ENCODE peak calls at places on chromosomes 13 and 19, in eight cellular contexts. One of them, this sample, is unnamed.

GRCh38 chr13:32211788-32212187 is 103.4 kb downstream of the ZAR1L start:
- DNase-seq in MCF 10A: peak; percentile 11
- DNase-seq in B cell: no peak
- DNase-seq in Calu3: no peak
- DNase-seq in psoas muscle: no peak
- DNase-seq in stomach: no peak
- DNase-seq in heart right ventricle: no peak
- DNase-seq in NB4: no peak
- DNase-seq in this sample: peak; percentile 43

GRCh38 chr13:37870895-37871550 is 1.5 kb upstream of the TRPC4 start:
- DNase-seq in psoas muscle: no peak
- DNase-seq in Calu3: no peak
- DNase-seq in B cell: no peak
- DNase-seq in stomach: no peak
- DNase-seq in MCF 10A: peak; percentile 13
- DNase-seq in NB4: no peak
- DNase-seq in heart right ventricle: no peak
- DNase-seq in this sample: no peak

GRCh38 chr13:99380402-99380801 is 73.2 kb upstream of the GPR183 start:
- DNase-seq in Calu3: no peak
- DNase-seq in psoas muscle: no peak
- DNase-seq in MCF 10A: no peak
- DNase-seq in stomach: no peak
- DNase-seq in heart right ventricle: no peak
- DNase-seq in NB4: no peak
- DNase-seq in B cell: no peak
- DNase-seq in this sample: no peak

GRCh38 chr13:104025303-104025702 is 959.1 kb upstream of the SLC10A2 start:
- DNase-seq in NB4: no peak
- DNase-seq in stomach: no peak
- DNase-seq in psoas muscle: no peak
- DNase-seq in Calu3: no peak
- DNase-seq in heart right ventricle: no peak
- DNase-seq in B cell: no peak
- DNase-seq in MCF 10A: no peak
- DNase-seq in this sample: no peak

GRCh38 chr13:40269086-40269485 is 397.4 kb downstream of the FOXO1 start:
- DNase-seq in B cell: no peak
- DNase-seq in heart right ventricle: no peak
- DNase-seq in stomach: no peak
- DNase-seq in psoas muscle: peak; percentile 63
- DNase-seq in NB4: no peak
- DNase-seq in Calu3: no peak
- DNase-seq in MCF 10A: no peak
- DNase-seq in this sample: no peak

GRCh38 chr19:13705928-13706447 is 58.3 kb upstream of the MRI1 start:
- DNase-seq in psoas muscle: no peak
- DNase-seq in heart right ventricle: no peak
- DNase-seq in NB4: no peak
- DNase-seq in MCF 10A: no peak
- DNase-seq in Calu3: no peak
- DNase-seq in B cell: no peak
- DNase-seq in stomach: no peak
- DNase-seq in this sample: no peak

GRCh38 chr19:35229601-35230000 is 1.1 kb upstream of the FAM187B start:
- DNase-seq in psoas muscle: no peak
- DNase-seq in NB4: no peak
- DNase-seq in B cell: no peak
- DNase-seq in stomach: no peak
- DNase-seq in MCF 10A: no peak
- DNase-seq in Calu3: no peak
- DNase-seq in heart right ventricle: no peak
- DNase-seq in this sample: no peak

GRCh38 chr19:13831560-13832056 is 36.4 kb downstream of the ZSWIM4 start:
- DNase-seq in MCF 10A: no peak
- DNase-seq in psoas muscle: no peak
- DNase-seq in heart right ventricle: no peak
- DNase-seq in NB4: no peak
- DNase-seq in stomach: no peak
- DNase-seq in B cell: no peak
- DNase-seq in Calu3: no peak
- DNase-seq in this sample: no peak

GRCh38 chr19:9996541-9996940 is 13.8 kb downstream of the COL5A3 start:
- DNase-seq in NB4: no peak
- DNase-seq in B cell: no peak
- DNase-seq in psoas muscle: no peak
- DNase-seq in stomach: no peak
- DNase-seq in Calu3: no peak
- DNase-seq in heart right ventricle: no peak
- DNase-seq in MCF 10A: no peak
- DNase-seq in this sample: no peak

GRCh38 chr13:26270707-26271106 is 16.8 kb downstream of the CDK8 start:
- DNase-seq in heart right ventricle: no peak
- DNase-seq in MCF 10A: no peak
- DNase-seq in Calu3: no peak
- DNase-seq in B cell: no peak
- DNase-seq in psoas muscle: no peak
- DNase-seq in NB4: no peak
- DNase-seq in stomach: no peak
- DNase-seq in this sample: no peak

GRCh38 chr13:109422163-109422562 is 364.2 kb downstream of the IRS2 start:
- DNase-seq in stomach: no peak
- DNase-seq in MCF 10A: no peak
- DNase-seq in B cell: no peak
- DNase-seq in heart right ventricle: no peak
- DNase-seq in NB4: peak; percentile 91
- DNase-seq in Calu3: no peak
- DNase-seq in psoas muscle: no peak
- DNase-seq in this sample: no peak

GRCh38 chr19:11177592-11177991 is 19.8 kb downstream of the KANK2 start:
- DNase-seq in heart right ventricle: no peak
- DNase-seq in B cell: no peak
- DNase-seq in psoas muscle: no peak
- DNase-seq in MCF 10A: no peak
- DNase-seq in Calu3: no peak
- DNase-seq in stomach: no peak
- DNase-seq in NB4: no peak
- DNase-seq in this sample: no peak

GRCh38 chr19:39154084-39154625 is 28.6 kb downstream of the PAK4 start:
- DNase-seq in psoas muscle: no peak
- DNase-seq in MCF 10A: no peak
- DNase-seq in B cell: no peak
- DNase-seq in stomach: no peak
- DNase-seq in heart right ventricle: no peak
- DNase-seq in NB4: no peak
- DNase-seq in Calu3: no peak
- DNase-seq in this sample: no peak

GRCh38 chr19:13155472-13156284 is 5.5 kb downstream of the IER2 start:
- DNase-seq in psoas muscle: peak; percentile 88
- DNase-seq in MCF 10A: peak; percentile 78
- DNase-seq in NB4: peak; percentile 97
- DNase-seq in B cell: peak; percentile 97
- DNase-seq in heart right ventricle: peak; percentile 91
- DNase-seq in Calu3: peak; percentile 85
- DNase-seq in stomach: peak; percentile 86
- DNase-seq in this sample: peak; percentile 91

GRCh38 chr19:900302-901111 is 7.2 kb downstream of the RNU6-9 start:
- DNase-seq in Calu3: no peak
- DNase-seq in NB4: no peak
- DNase-seq in psoas muscle: peak; percentile 49
- DNase-seq in B cell: no peak
- DNase-seq in stomach: no peak
- DNase-seq in heart right ventricle: no peak
- DNase-seq in MCF 10A: peak; percentile 31
- DNase-seq in this sample: no peak

GRCh38 chr13:75802161-75802560 is 166.0 kb downstream of the LMO7 start:
- DNase-seq in stomach: no peak
- DNase-seq in Calu3: no peak
- DNase-seq in NB4: no peak
- DNase-seq in psoas muscle: no peak
- DNase-seq in heart right ventricle: no peak
- DNase-seq in MCF 10A: no peak
- DNase-seq in B cell: no peak
- DNase-seq in this sample: no peak

GRCh38 chr13:75801388-75801787 is 165.3 kb downstream of the LMO7 start:
- DNase-seq in psoas muscle: no peak
- DNase-seq in stomach: no peak
- DNase-seq in Calu3: no peak
- DNase-seq in B cell: no peak
- DNase-seq in NB4: no peak
- DNase-seq in heart right ventricle: no peak
- DNase-seq in MCF 10A: no peak
- DNase-seq in this sample: no peak

GRCh38 chr13:75803175-75803611 is 167.1 kb downstream of the LMO7 start:
- DNase-seq in Calu3: no peak
- DNase-seq in heart right ventricle: no peak
- DNase-seq in psoas muscle: no peak
- DNase-seq in NB4: no peak
- DNase-seq in B cell: no peak
- DNase-seq in stomach: peak; percentile 57
- DNase-seq in MCF 10A: no peak
- DNase-seq in this sample: no peak

GRCh38 chr13:75798353-75799245 is 162.5 kb downstream of the LMO7 start:
- DNase-seq in psoas muscle: no peak
- DNase-seq in heart right ventricle: no peak
- DNase-seq in Calu3: no peak
- DNase-seq in NB4: no peak
- DNase-seq in MCF 10A: peak; percentile 44
- DNase-seq in stomach: no peak
- DNase-seq in B cell: no peak
- DNase-seq in this sample: no peak

DNA sequence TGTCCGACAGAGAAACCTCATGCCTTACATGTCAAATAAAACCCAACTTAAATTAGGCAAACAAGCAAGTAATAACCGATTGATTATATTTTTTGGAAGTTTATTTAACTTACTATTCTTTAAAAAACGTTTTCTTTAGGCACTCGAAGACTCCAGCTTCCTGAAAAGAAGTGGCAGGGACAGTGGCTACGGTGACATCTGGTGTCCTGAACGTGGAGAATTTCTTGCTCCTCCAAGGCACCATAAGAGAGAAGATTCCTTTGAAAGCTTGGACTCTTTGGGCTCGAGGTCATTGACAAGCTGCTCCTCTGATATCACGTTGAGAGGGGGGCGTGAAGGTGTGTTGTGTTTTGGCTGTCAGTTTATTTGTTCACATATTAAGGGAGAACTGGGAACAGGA is 164.4 kb downstream of the LMO7 start:
- DNase-seq in Calu3: no peak
- DNase-seq in NB4: peak; percentile 6
- DNase-seq in psoas muscle: no peak
- DNase-seq in B cell: no peak
- DNase-seq in heart right ventricle: no peak
- DNase-seq in MCF 10A: no peak
- DNase-seq in stomach: no peak
- DNase-seq in this sample: no peak
- TF ChIP-seq CTCF in Calu3: no peak
- TF ChIP-seq CTCF in NB4: no peak
- TF ChIP-seq CTCF in psoas muscle: no peak
- TF ChIP-seq CTCF in B cell: no peak
- TF ChIP-seq CTCF in heart right ventricle: no peak
- TF ChIP-seq CTCF in MCF 10A: no peak
- TF ChIP-seq CTCF in stomach: no peak
- TF ChIP-seq CTCF in this sample: peak; percentile 25

DNA sequence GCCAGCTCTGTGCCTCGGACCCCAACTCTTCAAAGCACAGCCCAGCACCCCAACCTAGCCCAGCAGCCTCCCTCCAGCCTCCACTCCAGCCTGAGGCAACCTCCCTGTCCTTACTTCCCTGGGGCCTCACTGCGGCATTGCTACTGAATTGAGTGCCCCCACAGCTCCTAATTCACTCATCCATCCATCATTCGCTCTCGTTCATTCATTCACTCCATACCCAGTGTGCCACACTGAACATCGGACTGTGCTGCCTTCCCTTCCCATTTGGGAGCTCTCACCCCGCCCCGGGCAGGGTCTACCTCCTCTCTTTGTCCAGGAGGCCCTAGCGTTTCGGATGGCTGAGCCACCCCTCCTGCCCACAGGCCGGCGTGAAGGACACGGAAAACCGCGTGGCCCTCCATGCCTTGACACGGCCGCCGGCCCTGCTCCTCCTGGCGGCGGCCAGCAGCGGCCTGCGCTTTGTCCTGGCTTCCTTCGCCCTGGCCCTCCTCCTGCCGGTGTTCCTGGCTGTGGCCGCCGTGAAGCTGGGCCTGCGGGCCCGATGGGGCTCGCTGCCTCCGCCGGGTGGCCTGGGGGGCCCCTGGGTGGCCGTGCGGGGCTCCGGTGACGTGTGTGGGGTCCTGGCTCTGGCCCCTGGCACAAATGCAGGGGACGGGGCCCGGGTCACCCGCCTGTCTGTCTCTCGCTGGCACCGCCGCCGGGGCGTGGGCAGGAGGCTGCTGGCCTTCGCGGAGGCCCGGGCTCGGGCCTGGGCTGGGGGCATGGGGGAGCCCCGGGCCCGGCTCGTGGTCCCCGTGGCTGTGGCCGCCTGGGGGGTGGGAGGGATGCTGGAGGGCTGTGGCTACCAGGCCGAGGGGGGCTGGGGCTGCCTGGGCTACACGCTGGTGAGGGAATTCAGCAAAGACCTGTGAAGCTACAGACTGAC is 1.3 kb downstream of the NAT14 start:
- DNase-seq in stomach: no peak
- DNase-seq in MCF 10A: peak; percentile 45
- DNase-seq in NB4: no peak
- DNase-seq in psoas muscle: peak; percentile 65
- DNase-seq in Calu3: no peak
- DNase-seq in B cell: no peak
- DNase-seq in heart right ventricle: no peak
- DNase-seq in this sample: no peak
- TF ChIP-seq CTCF in stomach: no peak
- TF ChIP-seq CTCF in MCF 10A: no peak
- TF ChIP-seq CTCF in NB4: no peak
- TF ChIP-seq CTCF in psoas muscle: peak; percentile 28
- TF ChIP-seq CTCF in Calu3: no peak
- TF ChIP-seq CTCF in B cell: no peak
- TF ChIP-seq CTCF in heart right ventricle: no peak
- TF ChIP-seq CTCF in this sample: peak; percentile 45

GRCh38 chr13:71067164-71067815 is 799.7 kb downstream of the DACH1 start:
- DNase-seq in NB4: no peak
- DNase-seq in MCF 10A: no peak
- DNase-seq in Calu3: no peak
- DNase-seq in B cell: no peak
- DNase-seq in stomach: no peak
- DNase-seq in heart right ventricle: no peak
- DNase-seq in psoas muscle: no peak
- DNase-seq in this sample: no peak
- TF ChIP-seq CTCF in NB4: no peak
- TF ChIP-seq CTCF in MCF 10A: no peak
- TF ChIP-seq CTCF in Calu3: no peak
- TF ChIP-seq CTCF in B cell: no peak
- TF ChIP-seq CTCF in stomach: no peak
- TF ChIP-seq CTCF in heart right ventricle: no peak
- TF ChIP-seq CTCF in psoas muscle: no peak
- TF ChIP-seq CTCF in this sample: peak; percentile 30

DNA sequence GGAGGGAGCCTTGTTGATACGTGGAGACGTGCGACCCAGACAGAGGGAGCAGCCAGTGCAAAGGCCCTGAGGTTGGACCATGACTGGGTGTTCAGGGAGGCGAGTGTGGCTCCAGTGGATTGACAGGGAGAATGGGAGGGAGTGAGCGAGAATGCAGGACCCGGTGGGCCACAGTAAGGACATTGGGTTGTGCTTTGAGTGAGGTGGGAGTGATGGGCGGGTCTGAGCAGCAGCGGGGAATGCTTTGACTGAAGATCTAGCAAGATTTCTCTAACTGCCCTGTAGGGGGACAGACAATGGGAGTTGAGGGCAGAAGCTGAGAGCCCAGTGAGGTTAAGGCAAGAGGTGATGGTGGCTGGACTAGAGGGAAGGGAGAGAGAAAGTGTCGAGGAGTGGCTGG is 7.7 kb upstream of the NANOS2 start:
- DNase-seq in stomach: no peak
- DNase-seq in Calu3: no peak
- DNase-seq in MCF 10A: no peak
- DNase-seq in heart right ventricle: no peak
- DNase-seq in NB4: peak; percentile 60
- DNase-seq in B cell: no peak
- DNase-seq in psoas muscle: peak; percentile 31
- DNase-seq in this sample: no peak
- TF ChIP-seq CTCF in stomach: no peak
- TF ChIP-seq CTCF in Calu3: no peak
- TF ChIP-seq CTCF in MCF 10A: no peak
- TF ChIP-seq CTCF in heart right ventricle: no peak
- TF ChIP-seq CTCF in NB4: peak; percentile 62
- TF ChIP-seq CTCF in B cell: no peak
- TF ChIP-seq CTCF in psoas muscle: no peak
- TF ChIP-seq CTCF in this sample: no peak

This sample was measured in heart left ventricle.